ENCODE peak calls at places on chromosomes 1 and 21, in six cellular contexts. One of them, this sample, is unnamed.
A peak's percentile ranks its signal among the peaks of the same experiment; 100 is the strongest.

GRCh38 chr1:42335809-42336518 is 929 bp upstream of the FOXJ3 start:
- DNase-seq in SK-N-SH: no peak
- DNase-seq in bronchial epithelial cell: peak; percentile 94
- DNase-seq in WERI-Rb-1: no peak
- DNase-seq in cardiac muscle cell: peak; percentile 77
- DNase-seq in HCT116: no peak
- DNase-seq in this sample: no peak

GRCh38 chr1:225990705-225991464 is 8.3 kb downstream of the SDE2 start:
- DNase-seq in SK-N-SH: no peak
- DNase-seq in bronchial epithelial cell: no peak
- DNase-seq in WERI-Rb-1: no peak
- DNase-seq in cardiac muscle cell: no peak
- DNase-seq in HCT116: no peak
- DNase-seq in this sample: no peak

GRCh38 chr1:8328271-8328670 is 10.4 kb downstream of the SLC45A1 start:
- DNase-seq in SK-N-SH: no peak
- DNase-seq in bronchial epithelial cell: no peak
- DNase-seq in WERI-Rb-1: no peak
- DNase-seq in cardiac muscle cell: no peak
- DNase-seq in HCT116: no peak
- DNase-seq in this sample: no peak

GRCh38 chr1:173426057-173426456 is 51.1 kb upstream of the PRDX6 start:
- DNase-seq in SK-N-SH: no peak
- DNase-seq in bronchial epithelial cell: peak; percentile 52
- DNase-seq in WERI-Rb-1: no peak
- DNase-seq in cardiac muscle cell: no peak
- DNase-seq in HCT116: no peak
- DNase-seq in this sample: no peak

GRCh38 chr1:109531205-109531779 is 8.4 kb upstream of the GPR61 start:
- DNase-seq in SK-N-SH: no peak
- DNase-seq in bronchial epithelial cell: no peak
- DNase-seq in WERI-Rb-1: no peak
- DNase-seq in cardiac muscle cell: no peak
- DNase-seq in HCT116: no peak
- DNase-seq in this sample: no peak

GRCh38 chr21:43313939-43314405 is 113.0 kb downstream of the SIK1 start:
- DNase-seq in SK-N-SH: no peak
- DNase-seq in bronchial epithelial cell: no peak
- DNase-seq in WERI-Rb-1: no peak
- DNase-seq in cardiac muscle cell: no peak
- DNase-seq in HCT116: no peak
- DNase-seq in this sample: no peak

GRCh38 chr1:64080947-64081562 is 122.4 kb upstream of the UBE2U start:
- DNase-seq in SK-N-SH: no peak
- DNase-seq in bronchial epithelial cell: peak; percentile 76
- DNase-seq in WERI-Rb-1: no peak
- DNase-seq in cardiac muscle cell: peak; percentile 26
- DNase-seq in HCT116: no peak
- DNase-seq in this sample: no peak

GRCh38 chr1:61420243-61420642 is 304.7 kb downstream of the TM2D1 start:
- DNase-seq in SK-N-SH: no peak
- DNase-seq in bronchial epithelial cell: no peak
- DNase-seq in WERI-Rb-1: no peak
- DNase-seq in cardiac muscle cell: no peak
- DNase-seq in HCT116: no peak
- DNase-seq in this sample: no peak

GRCh38 chr1:41493626-41494350 is 9.3 kb upstream of the EDN2 start:
- DNase-seq in SK-N-SH: no peak
- DNase-seq in bronchial epithelial cell: no peak
- DNase-seq in WERI-Rb-1: no peak
- DNase-seq in cardiac muscle cell: no peak
- DNase-seq in HCT116: no peak
- DNase-seq in this sample: no peak

GRCh38 chr1:48228156-48228555 is 5.6 kb downstream of the SLC5A9 start:
- DNase-seq in SK-N-SH: peak; percentile 19
- DNase-seq in bronchial epithelial cell: no peak
- DNase-seq in WERI-Rb-1: peak; percentile 63
- DNase-seq in cardiac muscle cell: peak; percentile 6
- DNase-seq in HCT116: no peak
- DNase-seq in this sample: no peak

GRCh38 chr21:38223893-38224540 is 32.8 kb upstream of the KCNJ15 start:
- DNase-seq in SK-N-SH: no peak
- DNase-seq in bronchial epithelial cell: no peak
- DNase-seq in WERI-Rb-1: peak; percentile 29
- DNase-seq in cardiac muscle cell: peak; percentile 59
- DNase-seq in HCT116: peak; percentile 13
- DNase-seq in this sample: no peak

GRCh38 chr1:150243003-150243402 is 7.1 kb upstream of the ANP32E start:
- DNase-seq in SK-N-SH: no peak
- DNase-seq in bronchial epithelial cell: no peak
- DNase-seq in WERI-Rb-1: peak; percentile 6
- DNase-seq in cardiac muscle cell: no peak
- DNase-seq in HCT116: no peak
- DNase-seq in this sample: no peak

GRCh38 chr1:54117815-54118563 is 34.8 kb downstream of the CDCP2 start:
- DNase-seq in SK-N-SH: no peak
- DNase-seq in bronchial epithelial cell: peak; percentile 81
- DNase-seq in WERI-Rb-1: peak; percentile 46
- DNase-seq in cardiac muscle cell: no peak
- DNase-seq in HCT116: no peak
- DNase-seq in this sample: peak; percentile 51

GRCh38 chr21:44785620-44786344 is 15.8 kb downstream of the UBE2G2 start:
- DNase-seq in SK-N-SH: no peak
- DNase-seq in bronchial epithelial cell: no peak
- DNase-seq in WERI-Rb-1: no peak
- DNase-seq in cardiac muscle cell: peak; percentile 30
- DNase-seq in HCT116: no peak
- DNase-seq in this sample: no peak

GRCh38 chr1:41362357-41362721 is 1.1 kb downstream of the FOXO6 start:
- DNase-seq in SK-N-SH: no peak
- DNase-seq in bronchial epithelial cell: no peak
- DNase-seq in WERI-Rb-1: no peak
- DNase-seq in cardiac muscle cell: no peak
- DNase-seq in HCT116: no peak
- DNase-seq in this sample: no peak

GRCh38 chr1:9211291-9211811 is 23.2 kb upstream of the H6PD start:
- DNase-seq in SK-N-SH: no peak
- DNase-seq in bronchial epithelial cell: no peak
- DNase-seq in WERI-Rb-1: no peak
- DNase-seq in cardiac muscle cell: peak; percentile 65
- DNase-seq in HCT116: no peak
- DNase-seq in this sample: no peak

GRCh38 chr1:225519166-225519863 is 91.5 kb upstream of the LBR start:
- DNase-seq in SK-N-SH: no peak
- DNase-seq in bronchial epithelial cell: no peak
- DNase-seq in WERI-Rb-1: no peak
- DNase-seq in cardiac muscle cell: peak; percentile 40
- DNase-seq in HCT116: no peak
- DNase-seq in this sample: no peak

GRCh38 chr1:226697151-226697575 is 41.9 kb downstream of the ITPKB start:
- DNase-seq in SK-N-SH: no peak
- DNase-seq in bronchial epithelial cell: peak; percentile 98
- DNase-seq in WERI-Rb-1: no peak
- DNase-seq in cardiac muscle cell: peak; percentile 67
- DNase-seq in HCT116: no peak
- DNase-seq in this sample: peak; percentile 35

GRCh38 chr1:30342535-30343141 is 380.7 kb downstream of the MATN1 start:
- DNase-seq in SK-N-SH: no peak
- DNase-seq in bronchial epithelial cell: no peak
- DNase-seq in WERI-Rb-1: no peak
- DNase-seq in cardiac muscle cell: no peak
- DNase-seq in HCT116: no peak
- DNase-seq in this sample: no peak

GRCh38 chr21:26818911-26819310 is 26.3 kb downstream of the ADAMTS1 start:
- DNase-seq in SK-N-SH: no peak
- DNase-seq in bronchial epithelial cell: no peak
- DNase-seq in WERI-Rb-1: no peak
- DNase-seq in cardiac muscle cell: no peak
- DNase-seq in HCT116: no peak
- DNase-seq in this sample: no peak

GRCh38 chr1:119188926-119189325 is 48.5 kb upstream of the WARS2 start:
- DNase-seq in SK-N-SH: no peak
- DNase-seq in bronchial epithelial cell: no peak
- DNase-seq in WERI-Rb-1: no peak
- DNase-seq in cardiac muscle cell: peak; percentile 28
- DNase-seq in HCT116: no peak
- DNase-seq in this sample: no peak

GRCh38 chr1:89578151-89578550 is 53.5 kb downstream of the LRRC8B start:
- DNase-seq in SK-N-SH: no peak
- DNase-seq in bronchial epithelial cell: peak; percentile 25
- DNase-seq in WERI-Rb-1: no peak
- DNase-seq in cardiac muscle cell: peak; percentile 61
- DNase-seq in HCT116: no peak
- DNase-seq in this sample: no peak

GRCh38 chr1:226974544-226975258 is 34.6 kb downstream of the COQ8A start:
- DNase-seq in SK-N-SH: no peak
- DNase-seq in bronchial epithelial cell: no peak
- DNase-seq in WERI-Rb-1: no peak
- DNase-seq in cardiac muscle cell: peak; percentile 33
- DNase-seq in HCT116: no peak
- DNase-seq in this sample: no peak

GRCh38 chr1:230236951-230237350 is 169.9 kb downstream of the GALNT2 start:
- DNase-seq in SK-N-SH: no peak
- DNase-seq in bronchial epithelial cell: no peak
- DNase-seq in WERI-Rb-1: no peak
- DNase-seq in cardiac muscle cell: peak; percentile 56
- DNase-seq in HCT116: no peak
- DNase-seq in this sample: no peak

GRCh38 chr1:230865062-230865817 is 3.1 kb downstream of the C1orf198 start:
- DNase-seq in SK-N-SH: no peak
- DNase-seq in bronchial epithelial cell: no peak
- DNase-seq in WERI-Rb-1: no peak
- DNase-seq in cardiac muscle cell: no peak
- DNase-seq in HCT116: no peak
- DNase-seq in this sample: no peak

GRCh38 chr1:15541231-15541792 is 14.7 kb downstream of the DNAJC16 start:
- DNase-seq in SK-N-SH: no peak
- DNase-seq in bronchial epithelial cell: no peak
- DNase-seq in WERI-Rb-1: no peak
- DNase-seq in cardiac muscle cell: no peak
- DNase-seq in HCT116: no peak
- DNase-seq in this sample: no peak
- H3K36me3 ChIP-seq in SK-N-SH: peaks cover 69% of the 10 kb centered on the region
- H3K36me3 ChIP-seq in bronchial epithelial cell: peaks cover 13% of the 10 kb centered on the region
- H3K36me3 ChIP-seq in WERI-Rb-1: peaks cover 62% of the 10 kb centered on the region
- H3K36me3 ChIP-seq in cardiac muscle cell: peaks cover 52% of the 10 kb centered on the region
- H3K36me3 ChIP-seq in HCT116: peaks cover 35% of the 10 kb centered on the region
- H3K36me3 ChIP-seq in this sample: no peaks in the 10 kb centered on the region

DNA sequence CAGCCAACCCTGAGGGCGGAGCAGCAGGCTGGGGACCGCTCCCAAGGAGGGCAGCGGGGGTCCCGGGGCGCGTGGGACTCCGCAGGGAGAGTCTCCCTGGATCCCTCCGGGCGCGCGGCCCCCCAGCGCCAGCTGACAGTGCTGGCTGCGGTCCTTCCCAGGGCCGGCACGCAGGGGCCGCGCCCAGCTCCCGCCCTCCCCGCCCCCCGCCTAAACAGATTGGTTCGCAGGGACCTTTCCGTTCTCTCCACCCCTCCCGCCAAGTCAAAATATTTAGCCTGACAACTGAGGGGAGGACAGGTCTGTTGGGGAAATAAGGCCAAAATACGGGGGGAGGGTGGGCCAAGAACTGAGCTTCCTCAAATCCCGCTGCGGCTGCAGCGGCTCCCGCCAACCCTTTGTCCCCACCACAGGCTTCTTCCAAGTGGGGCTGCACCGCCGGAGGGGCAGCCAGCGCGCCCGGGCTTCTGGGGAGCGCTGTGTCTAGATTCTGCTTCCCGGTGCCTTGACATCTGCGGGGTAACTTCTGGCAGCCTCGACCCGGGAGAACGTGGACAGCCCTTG is at the start of gene INSRR:
- DNase-seq in SK-N-SH: peak; percentile 73
- DNase-seq in bronchial epithelial cell: no peak
- DNase-seq in WERI-Rb-1: no peak
- DNase-seq in cardiac muscle cell: peak; percentile 26
- DNase-seq in HCT116: no peak
- DNase-seq in this sample: no peak
- H3K36me3 ChIP-seq in SK-N-SH: no peaks in the 10 kb centered on the region
- H3K36me3 ChIP-seq in bronchial epithelial cell: no peaks in the 10 kb centered on the region
- H3K36me3 ChIP-seq in WERI-Rb-1: no peaks in the 10 kb centered on the region
- H3K36me3 ChIP-seq in cardiac muscle cell: no peaks in the 10 kb centered on the region
- H3K36me3 ChIP-seq in HCT116: no peaks in the 10 kb centered on the region
- H3K36me3 ChIP-seq in this sample: no peaks in the 10 kb centered on the region

GRCh38 chr1:214363386-214363785 is 82.4 kb downstream of the SMYD2 start:
- DNase-seq in SK-N-SH: no peak
- DNase-seq in bronchial epithelial cell: no peak
- DNase-seq in WERI-Rb-1: no peak
- DNase-seq in cardiac muscle cell: peak; percentile 37
- DNase-seq in HCT116: no peak
- DNase-seq in this sample: no peak

GRCh38 chr1:214362188-214362882 is 81.4 kb downstream of the SMYD2 start:
- DNase-seq in SK-N-SH: no peak
- DNase-seq in bronchial epithelial cell: no peak
- DNase-seq in WERI-Rb-1: no peak
- DNase-seq in cardiac muscle cell: peak; percentile 89
- DNase-seq in HCT116: no peak
- DNase-seq in this sample: no peak

GRCh38 chr1:214364335-214364734 is 83.4 kb downstream of the SMYD2 start:
- DNase-seq in SK-N-SH: no peak
- DNase-seq in bronchial epithelial cell: no peak
- DNase-seq in WERI-Rb-1: no peak
- DNase-seq in cardiac muscle cell: peak; percentile 49
- DNase-seq in HCT116: no peak
- DNase-seq in this sample: no peak

GRCh38 chr1:214361636-214362035 is 80.7 kb downstream of the SMYD2 start:
- DNase-seq in SK-N-SH: no peak
- DNase-seq in bronchial epithelial cell: no peak
- DNase-seq in WERI-Rb-1: no peak
- DNase-seq in cardiac muscle cell: no peak
- DNase-seq in HCT116: no peak
- DNase-seq in this sample: no peak

DNA sequence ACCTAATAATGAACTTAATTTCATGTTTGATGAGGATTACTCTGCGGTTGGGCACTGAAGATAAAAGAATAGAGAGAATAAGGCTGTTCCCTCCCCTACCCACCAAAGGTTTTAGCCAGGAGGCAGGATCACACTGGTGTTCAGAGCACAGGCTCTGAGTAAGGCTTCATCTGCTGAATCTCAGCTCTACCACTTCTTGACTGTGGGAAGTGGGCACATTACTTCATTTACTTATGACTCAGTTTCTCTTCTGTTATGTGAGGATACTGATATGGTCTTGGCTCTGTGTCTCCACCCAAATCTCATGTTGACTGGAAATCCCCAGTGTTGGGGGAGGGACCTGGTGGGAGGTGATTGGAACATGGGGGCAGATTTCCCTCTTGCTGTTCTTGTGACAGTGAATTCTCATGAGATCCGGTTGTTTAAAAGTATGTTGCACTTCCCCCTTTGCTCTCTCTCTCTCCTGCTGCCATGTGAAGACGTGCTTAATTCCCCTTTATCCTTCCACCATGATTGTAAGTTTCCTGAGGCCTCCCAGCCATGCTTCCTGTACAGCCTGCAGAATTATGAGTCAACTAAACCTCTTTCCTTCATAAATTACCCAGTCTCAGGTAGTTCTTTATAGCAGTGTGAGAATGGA is 79.7 kb downstream of the SMYD2 start:
- DNase-seq in SK-N-SH: no peak
- DNase-seq in bronchial epithelial cell: no peak
- DNase-seq in WERI-Rb-1: no peak
- DNase-seq in cardiac muscle cell: no peak
- DNase-seq in HCT116: no peak
- DNase-seq in this sample: no peak
- H3K36me3 ChIP-seq in SK-N-SH: peaks cover 43% of the 10 kb centered on the region
- H3K36me3 ChIP-seq in bronchial epithelial cell: peaks cover 45% of the 10 kb centered on the region
- H3K36me3 ChIP-seq in WERI-Rb-1: no peaks in the 10 kb centered on the region
- H3K36me3 ChIP-seq in cardiac muscle cell: no peaks in the 10 kb centered on the region
- H3K36me3 ChIP-seq in HCT116: peaks cover 14% of the 10 kb centered on the region
- H3K36me3 ChIP-seq in this sample: peaks cover 6% of the 10 kb centered on the region

GRCh38 chr1:27980216-27980820 is 20.5 kb downstream of the XKR8 start:
- DNase-seq in SK-N-SH: no peak
- DNase-seq in bronchial epithelial cell: no peak
- DNase-seq in WERI-Rb-1: no peak
- DNase-seq in cardiac muscle cell: no peak
- DNase-seq in HCT116: no peak
- DNase-seq in this sample: no peak
- H3K36me3 ChIP-seq in SK-N-SH: peaks cover 10% of the 10 kb centered on the region
- H3K36me3 ChIP-seq in bronchial epithelial cell: peaks cover 3% of the 10 kb centered on the region
- H3K36me3 ChIP-seq in WERI-Rb-1: peaks cover 4% of the 10 kb centered on the region
- H3K36me3 ChIP-seq in cardiac muscle cell: peaks cover 11% of the 10 kb centered on the region
- H3K36me3 ChIP-seq in HCT116: no peaks in the 10 kb centered on the region
- H3K36me3 ChIP-seq in this sample: no peaks in the 10 kb centered on the region